ENCODE peak calls at places on chromosomes 5 and 9, in eight cellular contexts. One of them, this sample, is unnamed.

GRCh38 chr9:124818431-124819281 is 34.6 kb upstream of the WDR38 start:
- DNase-seq in cardiac fibroblast: no peak
- DNase-seq in effector memory CD4-positive, alpha-beta T cell: no peak
- DNase-seq in myocyte: peak; percentile 90
- DNase-seq in activated T-helper 1 cell treated with anti-CD3 and anti-CD28 coated beads, Interleukin-2, amount 50 U/mL, for 16 hours: no peak
- DNase-seq in AG08396: no peak
- DNase-seq in MCF 10A: peak; percentile 78
- DNase-seq in PC-9: peak; percentile 95
- DNase-seq in this sample: no peak

GRCh38 chr9:114314256-114314867 is 8.5 kb upstream of the ORM1 start:
- DNase-seq in cardiac fibroblast: no peak
- DNase-seq in effector memory CD4-positive, alpha-beta T cell: no peak
- DNase-seq in myocyte: no peak
- DNase-seq in activated T-helper 1 cell treated with anti-CD3 and anti-CD28 coated beads, Interleukin-2, amount 50 U/mL, for 16 hours: no peak
- DNase-seq in AG08396: no peak
- DNase-seq in MCF 10A: no peak
- DNase-seq in PC-9: no peak
- DNase-seq in this sample: no peak

GRCh38 chr9:136511670-136512592 is 29.1 kb upstream of the SEC16A start:
- DNase-seq in cardiac fibroblast: peak; percentile 47
- DNase-seq in effector memory CD4-positive, alpha-beta T cell: no peak
- DNase-seq in myocyte: no peak
- DNase-seq in activated T-helper 1 cell treated with anti-CD3 and anti-CD28 coated beads, Interleukin-2, amount 50 U/mL, for 16 hours: no peak
- DNase-seq in AG08396: no peak
- DNase-seq in MCF 10A: no peak
- DNase-seq in PC-9: no peak
- DNase-seq in this sample: no peak

GRCh38 chr9:126312584-126313551 is 13.8 kb upstream of the MVB12B start:
- DNase-seq in cardiac fibroblast: no peak
- DNase-seq in effector memory CD4-positive, alpha-beta T cell: no peak
- DNase-seq in myocyte: no peak
- DNase-seq in activated T-helper 1 cell treated with anti-CD3 and anti-CD28 coated beads, Interleukin-2, amount 50 U/mL, for 16 hours: no peak
- DNase-seq in AG08396: no peak
- DNase-seq in MCF 10A: no peak
- DNase-seq in PC-9: no peak
- DNase-seq in this sample: no peak

GRCh38 chr5:154714271-154714986 is 40.7 kb upstream of the LARP1 start:
- DNase-seq in cardiac fibroblast: peak; percentile 64
- DNase-seq in effector memory CD4-positive, alpha-beta T cell: no peak
- DNase-seq in myocyte: no peak
- DNase-seq in activated T-helper 1 cell treated with anti-CD3 and anti-CD28 coated beads, Interleukin-2, amount 50 U/mL, for 16 hours: no peak
- DNase-seq in AG08396: peak; percentile 56
- DNase-seq in MCF 10A: peak; percentile 16
- DNase-seq in PC-9: peak; percentile 20
- DNase-seq in this sample: no peak

GRCh38 chr9:137582286-137582860 is 3.6 kb upstream of the DPH7 start:
- DNase-seq in cardiac fibroblast: peak; percentile 25
- DNase-seq in effector memory CD4-positive, alpha-beta T cell: no peak
- DNase-seq in myocyte: peak; percentile 55
- DNase-seq in activated T-helper 1 cell treated with anti-CD3 and anti-CD28 coated beads, Interleukin-2, amount 50 U/mL, for 16 hours: no peak
- DNase-seq in AG08396: no peak
- DNase-seq in MCF 10A: no peak
- DNase-seq in PC-9: peak; percentile 32
- DNase-seq in this sample: no peak

GRCh38 chr5:154648229-154648628 is 106.9 kb upstream of the LARP1 start:
- DNase-seq in cardiac fibroblast: no peak
- DNase-seq in effector memory CD4-positive, alpha-beta T cell: no peak
- DNase-seq in myocyte: no peak
- DNase-seq in activated T-helper 1 cell treated with anti-CD3 and anti-CD28 coated beads, Interleukin-2, amount 50 U/mL, for 16 hours: no peak
- DNase-seq in AG08396: no peak
- DNase-seq in MCF 10A: no peak
- DNase-seq in PC-9: no peak
- DNase-seq in this sample: no peak

GRCh38 chr9:133612816-133613215 is 3.6 kb upstream of the FAM163B start:
- DNase-seq in cardiac fibroblast: no peak
- DNase-seq in effector memory CD4-positive, alpha-beta T cell: no peak
- DNase-seq in myocyte: no peak
- DNase-seq in activated T-helper 1 cell treated with anti-CD3 and anti-CD28 coated beads, Interleukin-2, amount 50 U/mL, for 16 hours: no peak
- DNase-seq in AG08396: no peak
- DNase-seq in MCF 10A: no peak
- DNase-seq in PC-9: no peak
- DNase-seq in this sample: no peak

GRCh38 chr9:74524289-74524688 is 27.2 kb downstream of the RORB start:
- DNase-seq in cardiac fibroblast: no peak
- DNase-seq in effector memory CD4-positive, alpha-beta T cell: no peak
- DNase-seq in myocyte: no peak
- DNase-seq in activated T-helper 1 cell treated with anti-CD3 and anti-CD28 coated beads, Interleukin-2, amount 50 U/mL, for 16 hours: no peak
- DNase-seq in AG08396: no peak
- DNase-seq in MCF 10A: no peak
- DNase-seq in PC-9: no peak
- DNase-seq in this sample: no peak

This sample was measured in stimulated activated CD8-positive, alpha-beta memory T cell treated with anti-CD3 and anti-CD28 coated beads, Interleukin-4, amount 100 ng/mL, for 4 hours.